ENCODE peak calls at places on chromosome 3, in ten cellular contexts. S, U, C, Q, E, G, B, Z, F and X are unnamed samples.
A peak's percentile ranks its signal among the peaks of the same experiment; 100 is the strongest.

GRCh38 chr3:46353639-46354410 is at the start of gene CCR2:
- DNase-seq in S (no peak), U (no peak), C (no peak), Q (no peak), E (no peak), G (peak; percentile 18), B (no peak), Z (no peak), F (no peak), X (no peak)

GRCh38 chr3:126130081-126130855 is 46.3 kb upstream of the SLC41A3 start:
- DNase-seq in S (no peak), U (no peak), C (no peak), Q (no peak), E (peak; percentile 18), G (no peak), B (no peak), Z (no peak), F (no peak), X (no peak)

GRCh38 chr3:77935418-77935817 is 895.5 kb downstream of the ROBO2 start:
- DNase-seq in S (no peak), U (no peak), C (no peak), Q (no peak), E (peak; percentile 94), G (no peak), B (no peak), Z (no peak), F (no peak), X (no peak)

GRCh38 chr3:196793224-196793623 is 53.6 kb downstream of the PAK2 start:
- DNase-seq in S (peak; percentile 92), U (no peak), C (no peak), Q (peak; percentile 97), E (peak; percentile 99), G (peak; percentile 80), B (no peak), Z (peak; percentile 29), F (no peak), X (peak; percentile 84)

GRCh38 chr3:186570941-186571643 is 572 bp downstream of the DNAJB11 start:
- DNase-seq in S (peak; percentile 11), U (no peak), C (no peak), Q (no peak), E (no peak), G (peak; percentile 9), B (no peak), Z (no peak), F (no peak), X (peak; percentile 17)

GRCh38 chr3:187743195-187744141 is 1.8 kb downstream of the BCL6 start:
- DNase-seq in S (peak; percentile 39), U (peak; percentile 58), C (peak; percentile 60), Q (peak; percentile 46), E (peak; percentile 30), G (peak; percentile 73), B (no peak), Z (no peak), F (no peak), X (peak; percentile 77)

GRCh38 chr3:150309557-150309956 is 98.5 kb upstream of the TSC22D2 start:
- DNase-seq in S (no peak), U (no peak), C (no peak), Q (peak; percentile 84), E (peak; percentile 72), G (no peak), B (no peak), Z (no peak), F (no peak), X (peak; percentile 49)

GRCh38 chr3:23385327-23385726 is 182.2 kb downstream of the UBE2E2 start:
- DNase-seq in S (no peak), U (no peak), C (peak; percentile 56), Q (no peak), E (no peak), G (no peak), B (no peak), Z (no peak), F (no peak), X (no peak)

GRCh38 chr3:164393171-164393570 is 685.1 kb downstream of the SI start:
- DNase-seq in S (no peak), U (no peak), C (no peak), Q (no peak), E (no peak), G (no peak), B (no peak), Z (no peak), F (no peak), X (no peak)

GRCh38 chr3:123687286-123687685 is 102.4 kb upstream of the HACD2 start:
- DNase-seq in S (no peak), U (no peak), C (no peak), Q (peak; percentile 53), E (peak; percentile 10), G (no peak), B (no peak), Z (no peak), F (no peak), X (peak; percentile 62)

GRCh38 chr3:109718822-109719221 is 381.5 kb upstream of the DPPA4 start:
- DNase-seq in S (no peak), U (no peak), C (no peak), Q (no peak), E (no peak), G (no peak), B (no peak), Z (no peak), F (no peak), X (no peak)

GRCh38 chr3:147654827-147655226 is 245.7 kb downstream of the ZIC1 start:
- DNase-seq in S (no peak), U (no peak), C (no peak), Q (no peak), E (no peak), G (no peak), B (no peak), Z (no peak), F (no peak), X (peak; percentile 74)

GRCh38 chr3:51947215-51947900 is 5.2 kb downstream of the PARP3 start:
- DNase-seq in S (no peak), U (no peak), C (no peak), Q (no peak), E (no peak), G (no peak), B (no peak), Z (no peak), F (no peak), X (no peak)

GRCh38 chr3:29255854-29256696 is 24.8 kb upstream of the RBMS3 start:
- DNase-seq in S (no peak), U (no peak), C (no peak), Q (peak; percentile 76), E (peak; percentile 90), G (no peak), B (no peak), Z (no peak), F (no peak), X (peak; percentile 23)

GRCh38 chr3:131795382-131796085 is 239.3 kb downstream of the CPNE4 start:
- DNase-seq in S (no peak), U (no peak), C (no peak), Q (no peak), E (no peak), G (peak; percentile 35), B (no peak), Z (no peak), F (no peak), X (no peak)

GRCh38 chr3:107794664-107795443 is 272.1 kb downstream of the BBX start:
- DNase-seq in S (no peak), U (no peak), C (no peak), Q (peak; percentile 4), E (peak; percentile 30), G (no peak), B (no peak), Z (no peak), F (no peak), X (peak; percentile 35)

GRCh38 chr3:9704343-9705322 is 1.0 kb downstream of the CPNE9 start:
- DNase-seq in S (peak; percentile 28), U (peak; percentile 80), C (no peak), Q (peak; percentile 15), E (peak; percentile 19), G (peak; percentile 65), B (no peak), Z (no peak), F (peak; percentile 63), X (peak; percentile 52)
- H2AFZ ChIP-seq in S (no peak overlapping the region), U (no peak overlapping the region), C (no peak overlapping the region), Q (peak overlapping the region; percentile 81), E (peak overlapping the region; percentile 80), G (no peak overlapping the region), B (no peak overlapping the region), Z (no peak overlapping the region), F (peak overlapping the region; percentile 86), X (no peak overlapping the region)

GRCh38 chr3:53902711-53903110 is 11.1 kb upstream of the SELENOK start:
- DNase-seq in S (no peak), U (no peak), C (no peak), Q (no peak), E (no peak), G (no peak), B (no peak), Z (no peak), F (no peak), X (no peak)
- H2AFZ ChIP-seq in S (no peak overlapping the region), U (no peak overlapping the region), C (no peak overlapping the region), Q (no peak overlapping the region), E (no peak overlapping the region), G (no peak overlapping the region), B (no peak overlapping the region), Z (no peak overlapping the region), F (no peak overlapping the region), X (no peak overlapping the region)

GRCh38 chr3:157066335-157067071 is 93.4 kb downstream of the CCNL1 start:
- DNase-seq in S (no peak), U (no peak), C (no peak), Q (peak; percentile 98), E (peak; percentile 61), G (no peak), B (no peak), Z (no peak), F (no peak), X (peak; percentile 75)

GRCh38 chr3:157065201-157065600 is 94.7 kb downstream of the CCNL1 start:
- DNase-seq in S (no peak), U (peak; percentile 62), C (no peak), Q (no peak), E (no peak), G (no peak), B (no peak), Z (no peak), F (peak; percentile 17), X (no peak)

GRCh38 chr3:157064402-157064801 is 95.5 kb downstream of the CCNL1 start:
- DNase-seq in S (no peak), U (no peak), C (no peak), Q (no peak), E (no peak), G (no peak), B (peak; percentile 48), Z (no peak), F (no peak), X (no peak)

GRCh38 chr3:157069406-157069805 is 90.5 kb downstream of the CCNL1 start:
- DNase-seq in S (no peak), U (no peak), C (no peak), Q (no peak), E (no peak), G (no peak), B (no peak), Z (no peak), F (no peak), X (no peak)

GRCh38 chr3:157067114-157067513 is 92.8 kb downstream of the CCNL1 start:
- DNase-seq in S (no peak), U (no peak), C (no peak), Q (no peak), E (no peak), G (no peak), B (no peak), Z (no peak), F (no peak), X (no peak)
- H2AFZ ChIP-seq in S (no peak overlapping the region), U (no peak overlapping the region), C (no peak overlapping the region), Q (peak overlapping the region; percentile 80), E (peak overlapping the region; percentile 45), G (no peak overlapping the region), B (peak overlapping the region; percentile 46), Z (no peak overlapping the region), F (no peak overlapping the region), X (no peak overlapping the region)

GRCh38 chr3:184864012-184864411 is 52.0 kb downstream of the VPS8 start:
- DNase-seq in S (no peak), U (no peak), C (no peak), Q (no peak), E (no peak), G (no peak), B (no peak), Z (no peak), F (no peak), X (no peak)
- H2AFZ ChIP-seq in S (no peak overlapping the region), U (no peak overlapping the region), C (no peak overlapping the region), Q (no peak overlapping the region), E (no peak overlapping the region), G (no peak overlapping the region), B (no peak overlapping the region), Z (no peak overlapping the region), F (no peak overlapping the region), X (no peak overlapping the region)